ENCODE peak calls at places on chromosomes 5 and 9, in seven cellular contexts. Z, X, V, K, I, D and U are unnamed samples.

GRCh38 chr9:78609471-78609870 is 312.5 kb downstream of the PSAT1 start:
- DNase-seq in Z (no peak), X (no peak), V (no peak), K (no peak), I (no peak), D (no peak), U (peak; percentile 52)

GRCh38 chr9:31799953-31800609 is 584.4 kb upstream of the ACO1 start:
- DNase-seq in Z (peak; percentile 76), X (no peak), V (peak; percentile 30), K (peak; percentile 4), I (peak; percentile 45), D (peak; percentile 52), U (peak; percentile 19)

GRCh38 chr5:172493906-172494305 is 39.6 kb upstream of the SH3PXD2B start:
- DNase-seq in Z (no peak), X (no peak), V (no peak), K (no peak), I (no peak), D (no peak), U (no peak)

GRCh38 chr5:157222506-157223230 is 42.0 kb downstream of the ITK start:
- DNase-seq in Z (no peak), X (no peak), V (peak; percentile 51), K (no peak), I (peak; percentile 47), D (no peak), U (no peak)

GRCh38 chr5:10688651-10689171 is 72.3 kb downstream of the DAP start:
- DNase-seq in Z (no peak), X (no peak), V (no peak), K (no peak), I (no peak), D (no peak), U (no peak)

GRCh38 chr5:69467442-69468225 is 25.0 kb upstream of the OCLN start:
- DNase-seq in Z (no peak), X (no peak), V (no peak), K (no peak), I (no peak), D (no peak), U (no peak)

GRCh38 chr5:136563489-136563888 is 198.1 kb upstream of the TRPC7 start:
- DNase-seq in Z (no peak), X (no peak), V (no peak), K (no peak), I (no peak), D (no peak), U (no peak)

GRCh38 chr5:131068893-131069643 is 96.0 kb downstream of the HINT1 start:
- DNase-seq in Z (no peak), X (no peak), V (no peak), K (no peak), I (no peak), D (no peak), U (no peak)

GRCh38 chr5:71455427-71456361 is at the start of gene BDP1:
- DNase-seq in Z (peak; percentile 96), X (peak; percentile 77), V (peak; percentile 94), K (peak; percentile 86), I (peak; percentile 94), D (peak; percentile 93), U (peak; percentile 86)

GRCh38 chr5:78236046-78236445 is 58.5 kb downstream of the AP3B1 start:
- DNase-seq in Z (no peak), X (no peak), V (no peak), K (no peak), I (no peak), D (no peak), U (no peak)

GRCh38 chr5:177453852-177454396 is 7.3 kb downstream of the PRR7 start:
- DNase-seq in Z (no peak), X (no peak), V (peak; percentile 43), K (no peak), I (peak; percentile 24), D (no peak), U (peak; percentile 73)

GRCh38 chr9:82797539-82797938 is 265.4 kb downstream of the RASEF start:
- DNase-seq in Z (peak; percentile 14), X (no peak), V (peak; percentile 24), K (no peak), I (peak; percentile 43), D (no peak), U (no peak)

GRCh38 chr9:99633260-99633659 is 188.4 kb upstream of the NR4A3 start:
- DNase-seq in Z (no peak), X (no peak), V (no peak), K (no peak), I (no peak), D (no peak), U (no peak)

GRCh38 chr5:170755679-170756456 is 27.7 kb upstream of the GABRP start:
- DNase-seq in Z (peak; percentile 21), X (no peak), V (no peak), K (no peak), I (no peak), D (no peak), U (no peak)

GRCh38 chr9:14517154-14517906 is 175.9 kb downstream of the ZDHHC21 start:
- DNase-seq in Z (no peak), X (no peak), V (no peak), K (no peak), I (no peak), D (no peak), U (no peak)

GRCh38 chr5:72543365-72543764 is 36.2 kb upstream of the ZNF366 start:
- DNase-seq in Z (no peak), X (no peak), V (peak; percentile 82), K (no peak), I (no peak), D (no peak), U (no peak)

GRCh38 chr5:170885281-170885680 is 23.5 kb downstream of the RANBP17 start:
- DNase-seq in Z (no peak), X (no peak), V (no peak), K (no peak), I (no peak), D (no peak), U (no peak)

GRCh38 chr9:116693233-116693731 is 6.2 kb downstream of the TRIM32 start:
- DNase-seq in Z (no peak), X (no peak), V (peak; percentile 67), K (no peak), I (peak; percentile 71), D (no peak), U (no peak)

GRCh38 chr9:112348257-112348992 is 15.0 kb upstream of the PTBP3 start:
- DNase-seq in Z (peak; percentile 94), X (no peak), V (no peak), K (no peak), I (peak; percentile 82), D (no peak), U (no peak)

GRCh38 chr9:36905101-36906066 is 128.7 kb downstream of the PAX5 start:
- DNase-seq in Z (no peak), X (no peak), V (no peak), K (no peak), I (no peak), D (no peak), U (peak; percentile 21)

GRCh38 chr5:143120460-143121134 is 282.9 kb downstream of the NR3C1 start:
- DNase-seq in Z (no peak), X (no peak), V (no peak), K (peak; percentile 9), I (no peak), D (no peak), U (no peak)

GRCh38 chr5:61304611-61305369 is 27.3 kb upstream of the ZSWIM6 start:
- DNase-seq in Z (no peak), X (no peak), V (peak; percentile 82), K (no peak), I (peak; percentile 72), D (no peak), U (peak; percentile 63)

GRCh38 chr5:135466178-135467050 is 14.3 kb upstream of the TIFAB start:
- DNase-seq in Z (peak; percentile 83), X (peak; percentile 76), V (peak; percentile 49), K (peak; percentile 53), I (peak; percentile 68), D (peak; percentile 77), U (peak; percentile 82)

GRCh38 chr5:172473427-172473826 is 19.1 kb upstream of the SH3PXD2B start:
- DNase-seq in Z (no peak), X (no peak), V (no peak), K (no peak), I (no peak), D (no peak), U (no peak)

GRCh38 chr9:3576358-3576757 is 50.6 kb upstream of the RFX3 start:
- DNase-seq in Z (no peak), X (no peak), V (no peak), K (no peak), I (no peak), D (no peak), U (no peak)

GRCh38 chr5:137137013-137137632 is 362.0 kb downstream of the SPOCK1 start:
- DNase-seq in Z (no peak), X (no peak), V (no peak), K (no peak), I (no peak), D (no peak), U (no peak)

GRCh38 chr9:79695531-79696218 is 123.9 kb downstream of the TLE4 start:
- DNase-seq in Z (no peak), X (no peak), V (no peak), K (no peak), I (no peak), D (no peak), U (no peak)

GRCh38 chr9:72858089-72858912 is 94.6 kb downstream of the ALDH1A1 start:
- DNase-seq in Z (peak; percentile 11), X (peak; percentile 70), V (peak; percentile 59), K (no peak), I (peak; percentile 52), D (no peak), U (no peak)

GRCh38 chr9:137745541-137745991 is 126.8 kb downstream of the EHMT1 start:
- DNase-seq in Z (peak; percentile 23), X (peak; percentile 32), V (peak; percentile 7), K (no peak), I (peak; percentile 79), D (no peak), U (peak; percentile 18)

GRCh38 chr5:42268630-42269029 is 154.6 kb upstream of the GHR start:
- DNase-seq in Z (no peak), X (no peak), V (peak; percentile 27), K (no peak), I (peak; percentile 31), D (no peak), U (no peak)

GRCh38 chr5:59380350-59380951 is 513.1 kb downstream of the PDE4D start:
- DNase-seq in Z (peak; percentile 63), X (peak; percentile 13), V (peak; percentile 96), K (peak; percentile 13), I (peak; percentile 86), D (no peak), U (peak; percentile 41)

GRCh38 chr5:125451622-125452021 is 705.2 kb upstream of the ZNF608 start:
- DNase-seq in Z (no peak), X (no peak), V (no peak), K (no peak), I (peak; percentile 8), D (no peak), U (no peak)

GRCh38 chr5:165786073-165786472 is 2280.7 kb downstream of the MAT2B start:
- DNase-seq in Z (no peak), X (no peak), V (no peak), K (no peak), I (no peak), D (no peak), U (no peak)

GRCh38 chr9:35074141-35074540 is 1.7 kb upstream of the VCP start:
- DNase-seq in Z (no peak), X (no peak), V (no peak), K (no peak), I (no peak), D (no peak), U (no peak)

GRCh38 chr5:150161242-150162141 is 5.1 kb upstream of the CDX1 start:
- DNase-seq in Z (peak; percentile 87), X (peak; percentile 95), V (peak; percentile 73), K (peak; percentile 60), I (peak; percentile 70), D (peak; percentile 74), U (peak; percentile 72)

GRCh38 chr9:127128341-127129072 is 6.1 kb upstream of the ANGPTL2 start:
- DNase-seq in Z (no peak), X (no peak), V (peak; percentile 82), K (no peak), I (peak; percentile 76), D (no peak), U (no peak)

GRCh38 chr5:42951847-42952411 is 88.2 kb downstream of the ANXA2R start:
- DNase-seq in Z (no peak), X (peak; percentile 33), V (peak; percentile 60), K (no peak), I (peak; percentile 23), D (no peak), U (peak; percentile 66)